ENCODE peak calls at places on chromosomes 5 and 9, in seven cellular contexts. H, I, S, E, T, B and Z are unnamed samples.

GRCh38 chr5:178762391-178762790 is 31.9 kb upstream of the ZNF354A start:
- DNase-seq in H (no peak), I (no peak), S (no peak), E (no peak), T (no peak), B (no peak), Z (no peak)

GRCh38 chr5:21649969-21650368 is 1203.2 kb downstream of the CDH12 start:
- DNase-seq in H (no peak), I (no peak), S (no peak), E (no peak), T (no peak), B (no peak), Z (no peak)

GRCh38 chr5:121533814-121534213 is 317.9 kb upstream of the FTMT start:
- DNase-seq in H (no peak), I (no peak), S (no peak), E (no peak), T (no peak), B (no peak), Z (no peak)

GRCh38 chr9:90641868-90642558 is 611 bp downstream of the DIRAS2 start:
- DNase-seq in H (no peak), I (no peak), S (no peak), E (no peak), T (no peak), B (no peak), Z (no peak)

GRCh38 chr9:109966643-109967368 is 186.8 kb downstream of the PALM2AKAP2 start:
- DNase-seq in H (no peak), I (no peak), S (no peak), E (no peak), T (no peak), B (no peak), Z (no peak)

GRCh38 chr9:38282756-38283155 is 109.7 kb upstream of the ALDH1B1 start:
- DNase-seq in H (no peak), I (no peak), S (no peak), E (no peak), T (no peak), B (no peak), Z (no peak)

GRCh38 chr9:80382523-80382922 is 810.8 kb downstream of the TLE4 start:
- DNase-seq in H (no peak), I (no peak), S (no peak), E (no peak), T (no peak), B (no peak), Z (no peak)

GRCh38 chr5:162323471-162323870 is 255.9 kb downstream of the GABRG2 start:
- DNase-seq in H (peak; percentile 3), I (no peak), S (no peak), E (no peak), T (no peak), B (no peak), Z (no peak)

DNA sequence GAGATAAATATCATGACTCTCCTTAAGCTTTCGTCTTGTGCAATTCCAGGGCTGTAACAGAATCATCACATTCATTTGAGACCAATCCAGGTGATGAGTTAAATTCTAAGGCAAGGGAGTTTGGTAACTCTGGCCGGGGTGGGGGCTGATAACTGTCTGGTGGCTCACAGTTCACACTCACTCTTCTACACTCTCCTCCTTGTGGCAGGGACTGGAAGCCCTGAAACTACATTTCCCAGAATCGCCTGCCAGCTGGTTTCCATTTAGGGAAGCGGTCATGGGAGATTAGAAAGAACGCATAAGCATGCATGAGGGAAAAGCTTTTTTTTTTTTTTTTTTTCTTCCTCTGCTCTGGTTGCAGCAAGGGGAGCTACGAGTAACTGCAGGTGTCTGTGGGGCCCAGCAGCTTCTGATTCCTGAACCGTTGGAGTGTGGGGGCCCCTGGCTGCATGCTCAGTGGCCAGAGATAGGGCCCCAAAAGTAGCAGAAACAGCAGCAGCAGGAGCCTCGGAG is 154.8 kb upstream of the TBC1D2 start:
- DNase-seq in H (peak; percentile 68), I (no peak), S (peak; percentile 10), E (peak; percentile 38), T (peak; percentile 74), B (no peak), Z (no peak)
- TF ChIP-seq TAF1 in H (no peak), I (no peak), S (no peak), E (no peak), T (no peak), B (no peak), Z (no peak)

GRCh38 chr9:83596899-83597504 is 25.9 kb upstream of the IDNK start:
- DNase-seq in H (peak; percentile 54), I (no peak), S (no peak), E (no peak), T (peak; percentile 51), B (peak; percentile 33), Z (peak; percentile 44)
- TF ChIP-seq TAF1 in H (no peak), I (no peak), S (no peak), E (no peak), T (no peak), B (no peak), Z (no peak)

DNA sequence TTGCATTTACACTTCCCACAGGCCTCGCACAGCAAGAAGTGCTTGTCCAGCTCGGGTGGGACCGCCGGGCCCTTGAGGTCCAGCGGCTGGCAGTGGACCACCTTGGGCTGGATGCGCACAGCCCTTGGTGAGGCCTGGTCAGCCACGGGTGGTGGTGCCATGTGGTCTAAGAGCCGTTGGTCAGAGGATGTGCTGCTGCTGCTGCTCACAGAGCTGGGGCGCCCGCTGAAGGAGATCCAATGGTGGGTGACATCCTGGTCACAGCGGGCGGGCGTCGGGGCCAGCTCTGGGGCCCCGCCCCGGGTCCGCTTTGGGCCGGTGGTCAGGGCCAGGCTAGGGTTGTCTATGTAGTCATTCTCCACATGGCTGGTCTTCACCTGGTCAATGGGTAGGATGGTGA is 10.2 kb downstream of the SPRY4 start:
- DNase-seq in H (no peak), I (no peak), S (no peak), E (no peak), T (no peak), B (no peak), Z (no peak)
- TF ChIP-seq TAF1 in H (no peak), I (no peak), S (no peak), E (no peak), T (no peak), B (no peak), Z (no peak)

GRCh38 chr5:110070836-110071235 is 381.1 kb downstream of the MAN2A1 start:
- DNase-seq in H (no peak), I (no peak), S (no peak), E (no peak), T (no peak), B (no peak), Z (no peak)
- TF ChIP-seq TAF1 in H (no peak), I (no peak), S (no peak), E (no peak), T (no peak), B (no peak), Z (no peak)

GRCh38 chr5:34717426-34718327 is 61.5 kb downstream of the RAI14 start:
- DNase-seq in H (no peak), I (no peak), S (no peak), E (peak; percentile 44), T (no peak), B (no peak), Z (no peak)
- TF ChIP-seq TAF1 in H (no peak), I (no peak), S (no peak), E (no peak), T (no peak), B (no peak), Z (no peak)

DNA sequence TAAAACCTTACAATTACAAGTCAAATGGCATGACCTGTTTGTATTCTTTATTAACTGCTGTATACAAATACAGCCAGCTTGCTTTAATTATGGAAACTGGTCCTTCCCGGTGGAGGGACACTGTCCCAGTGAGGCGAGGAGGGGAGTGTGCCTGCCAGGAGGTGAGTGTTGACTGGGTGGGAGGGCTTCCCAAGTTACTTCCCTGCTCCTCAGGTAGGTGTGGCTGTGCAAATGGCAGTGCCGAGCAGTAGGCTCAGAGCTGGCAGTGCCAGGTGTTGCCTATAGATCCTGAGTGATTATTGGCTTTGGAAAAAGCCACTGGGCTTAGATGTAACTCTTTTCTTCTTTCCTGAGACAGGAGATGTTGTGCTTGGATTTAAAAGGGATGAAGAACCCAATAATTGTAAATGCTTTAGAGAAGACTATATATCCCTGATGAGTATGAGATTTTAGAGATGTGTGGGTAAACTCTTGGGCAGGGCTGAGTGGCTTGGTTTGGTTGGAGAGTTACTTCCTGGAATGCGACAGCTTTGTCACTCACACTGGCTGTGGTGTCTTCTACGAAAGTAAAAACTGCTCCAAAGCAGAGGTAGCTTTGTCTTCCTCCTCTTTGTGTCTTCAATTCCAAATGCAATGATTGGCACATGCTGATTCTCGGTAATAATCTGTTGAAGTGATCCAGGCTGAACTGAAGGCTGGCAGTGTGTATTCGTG is 43.7 kb downstream of the GLRX start:
- DNase-seq in H (no peak), I (no peak), S (no peak), E (no peak), T (no peak), B (no peak), Z (no peak)
- TF ChIP-seq TAF1 in H (no peak), I (no peak), S (no peak), E (no peak), T (no peak), B (no peak), Z (no peak)